ENCODE peak calls at places on chromosome 9, in seven cellular contexts. C, L, M, O, K, A and Z are unnamed samples.

GRCh38 chr9:94563548-94563947 is 8.7 kb downstream of the PCAT7 start:
- DNase-seq in C (no peak), L (no peak), M (no peak), O (no peak), K (no peak), A (no peak), Z (no peak)

GRCh38 chr9:127541865-127542264 is 70.2 kb upstream of the STXBP1 start:
- DNase-seq in C (no peak), L (peak; percentile 63), M (no peak), O (peak; percentile 73), K (peak; percentile 87), A (peak; percentile 98), Z (no peak)

GRCh38 chr9:118962426-118962825 is 406.8 kb downstream of the BRINP1 start:
- DNase-seq in C (no peak), L (no peak), M (no peak), O (no peak), K (no peak), A (no peak), Z (no peak)

GRCh38 chr9:69577123-69577522 is 95.0 kb downstream of the APBA1 start:
- DNase-seq in C (no peak), L (no peak), M (no peak), O (no peak), K (no peak), A (no peak), Z (no peak)

GRCh38 chr9:12916037-12916436 is 141.2 kb downstream of the LURAP1L start:
- DNase-seq in C (no peak), L (no peak), M (no peak), O (no peak), K (no peak), A (no peak), Z (no peak)

GRCh38 chr9:89458768-89459496 is 39.0 kb downstream of the SEMA4D start:
- DNase-seq in C (no peak), L (no peak), M (no peak), O (no peak), K (no peak), A (no peak), Z (no peak)

GRCh38 chr9:109813829-109814228 is 33.8 kb downstream of the PALM2AKAP2 start:
- DNase-seq in C (no peak), L (no peak), M (no peak), O (no peak), K (no peak), A (no peak), Z (no peak)

GRCh38 chr9:20117985-20118384 is 329.1 kb upstream of the SLC24A2 start:
- DNase-seq in C (no peak), L (no peak), M (no peak), O (no peak), K (no peak), A (no peak), Z (no peak)

GRCh38 chr9:20070336-20070735 is 281.5 kb upstream of the SLC24A2 start:
- DNase-seq in C (no peak), L (no peak), M (no peak), O (no peak), K (no peak), A (no peak), Z (no peak)

GRCh38 chr9:125509476-125509875 is 197.5 kb downstream of the MAPKAP1 start:
- DNase-seq in C (no peak), L (no peak), M (no peak), O (no peak), K (no peak), A (no peak), Z (no peak)

GRCh38 chr9:14309403-14309802 is 4.5 kb downstream of the NFIB start:
- DNase-seq in C (no peak), L (no peak), M (no peak), O (no peak), K (no peak), A (no peak), Z (no peak)
- H3K27ac ChIP-seq in C (peak overlapping the region; percentile 68), L (peak overlapping the region; percentile 49), M (no peak overlapping the region), O (peak overlapping the region; percentile 99), K (no peak overlapping the region), A (peak overlapping the region; percentile 99), Z (peak overlapping the region; percentile 99)

GRCh38 chr9:131067625-131068024 is 28.7 kb upstream of the AIF1L start:
- DNase-seq in C (no peak), L (no peak), M (no peak), O (no peak), K (no peak), A (no peak), Z (no peak)
- H3K27ac ChIP-seq in C (no peak overlapping the region), L (no peak overlapping the region), M (no peak overlapping the region), O (no peak overlapping the region), K (no peak overlapping the region), A (no peak overlapping the region), Z (no peak overlapping the region)

DNA sequence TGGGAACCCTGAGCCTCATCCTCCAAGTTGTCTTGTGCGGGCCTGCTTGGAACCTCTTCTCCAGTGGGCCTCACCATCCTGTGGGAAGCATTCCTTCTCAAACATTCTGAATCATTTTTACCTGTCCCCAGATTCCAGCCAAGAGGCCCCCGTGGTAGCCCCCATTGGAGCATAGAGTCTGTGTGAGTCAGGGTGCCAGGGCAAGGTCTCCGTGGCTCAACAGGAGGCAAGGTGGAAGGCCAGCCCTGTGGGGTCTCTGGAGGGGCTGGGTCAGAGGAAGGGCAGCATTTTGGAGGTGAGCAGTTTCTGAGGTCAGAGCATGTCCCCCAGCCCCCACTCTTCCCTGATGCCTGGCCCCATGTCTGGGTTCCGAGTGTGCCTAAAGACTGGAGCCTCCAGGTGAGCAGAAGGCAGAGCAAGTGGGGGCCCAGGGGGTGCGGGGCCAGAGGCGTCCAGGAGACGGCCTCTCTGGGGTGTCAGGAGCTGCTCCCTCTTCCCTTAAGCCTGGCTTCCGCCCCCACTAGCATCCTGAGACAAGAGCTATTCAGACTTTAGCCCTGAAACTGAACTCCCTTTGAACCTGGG is 2.1 kb downstream of the CACNA1B start:
- DNase-seq in C (no peak), L (no peak), M (no peak), O (no peak), K (no peak), A (no peak), Z (no peak)
- H3K27ac ChIP-seq in C (no peak overlapping the region), L (no peak overlapping the region), M (no peak overlapping the region), O (no peak overlapping the region), K (no peak overlapping the region), A (no peak overlapping the region), Z (no peak overlapping the region)

DNA sequence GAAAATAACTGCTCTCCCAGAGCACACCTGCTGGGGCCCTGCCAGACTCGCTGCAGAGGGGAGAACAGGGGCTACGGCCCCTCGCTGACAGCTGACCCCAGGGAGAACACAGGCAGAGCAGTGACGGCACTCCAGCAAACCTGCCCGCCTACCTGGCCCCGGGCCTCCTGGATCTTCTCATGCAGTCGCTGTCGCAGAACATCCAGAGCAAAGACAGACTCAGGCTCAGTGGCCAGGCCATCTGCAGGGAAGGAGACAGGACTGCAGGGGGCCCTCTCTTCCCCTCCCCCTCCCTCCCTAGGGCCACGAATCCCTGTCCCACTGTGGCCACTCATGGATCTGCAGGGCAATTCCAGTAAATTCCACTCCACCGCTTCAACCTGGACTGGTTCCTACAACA is 2.4 kb downstream of the SURF6 start:
- DNase-seq in C (no peak), L (no peak), M (no peak), O (no peak), K (peak; percentile 30), A (peak; percentile 35), Z (no peak)
- H3K27ac ChIP-seq in C (no peak overlapping the region), L (no peak overlapping the region), M (no peak overlapping the region), O (no peak overlapping the region), K (no peak overlapping the region), A (no peak overlapping the region), Z (no peak overlapping the region)

DNA sequence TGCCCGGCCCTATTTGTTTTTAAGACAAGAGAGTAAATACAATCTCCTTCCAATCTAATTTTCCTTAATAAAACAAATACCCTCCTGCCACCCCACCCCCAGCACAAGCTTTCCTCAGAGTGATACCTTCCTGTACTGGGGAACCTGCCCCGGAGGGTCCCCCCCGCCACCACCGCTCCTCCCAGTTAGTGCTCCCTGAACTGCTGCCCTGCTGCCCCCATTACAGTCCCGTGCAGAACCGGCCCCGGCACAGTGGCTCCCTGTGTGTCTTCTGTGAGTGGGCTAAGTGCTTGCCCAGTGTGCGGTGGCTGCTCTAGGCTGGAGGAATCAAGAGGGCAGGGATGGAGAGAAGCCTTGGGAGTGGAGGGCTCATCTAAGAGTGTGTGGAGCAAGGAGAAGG is 128.7 kb downstream of the DAB2IP start:
- DNase-seq in C (no peak), L (no peak), M (no peak), O (no peak), K (no peak), A (no peak), Z (no peak)
- H3K27ac ChIP-seq in C (no peak overlapping the region), L (peak overlapping the region; percentile 51), M (no peak overlapping the region), O (peak overlapping the region; percentile 36), K (no peak overlapping the region), A (peak overlapping the region; percentile 11), Z (no peak overlapping the region)

DNA sequence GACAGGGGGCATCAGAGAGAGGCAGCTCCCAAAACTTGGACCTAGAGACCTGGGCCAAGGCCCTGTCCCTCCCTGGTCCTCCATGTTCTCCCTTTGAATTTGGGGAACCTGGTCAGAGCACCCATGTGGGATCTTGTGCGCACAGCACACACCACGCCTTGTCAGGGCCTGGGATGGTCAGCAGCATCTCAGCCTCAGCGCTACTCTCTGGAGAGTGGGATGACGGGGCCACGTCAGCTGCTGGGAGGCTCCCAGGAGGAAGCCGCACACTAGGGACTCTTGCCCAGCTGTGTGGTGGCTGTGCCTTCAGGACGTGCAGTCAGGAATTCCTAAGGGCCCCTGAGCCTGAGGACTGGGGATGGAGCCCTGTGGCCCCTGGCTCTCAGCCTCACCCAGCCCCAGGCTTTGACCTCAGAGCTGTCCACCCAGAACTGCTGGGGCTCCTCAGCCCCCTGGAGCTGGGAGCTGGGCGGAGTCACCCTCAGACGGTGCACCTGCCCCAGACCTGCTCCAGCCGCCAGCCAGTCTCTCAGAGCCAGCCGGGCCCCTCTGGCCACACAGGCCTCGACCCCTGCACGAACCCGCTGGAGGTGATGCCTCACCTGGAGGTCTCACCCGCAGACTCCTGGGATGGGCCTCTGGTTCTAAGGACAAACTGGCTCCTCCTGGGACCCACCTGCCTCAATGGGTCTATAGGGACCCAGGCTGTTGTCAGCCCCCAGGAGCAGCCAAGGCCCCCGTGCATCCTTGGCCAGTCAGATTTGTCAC is 38.3 kb upstream of the EGFL7 start:
- DNase-seq in C (no peak), L (no peak), M (no peak), O (peak; percentile 18), K (no peak), A (no peak), Z (no peak)
- H3K27ac ChIP-seq in C (peak overlapping the region; percentile 68), L (peak overlapping the region; percentile 26), M (no peak overlapping the region), O (no peak overlapping the region), K (no peak overlapping the region), A (peak overlapping the region; percentile 77), Z (peak overlapping the region; percentile 90)